ENCODE peak calls at places on chromosomes 3 and 15, in seven cellular contexts. N, D, Y, O, V, X and B are unnamed samples.

GRCh38 chr15:65424683-65425082 is 1.9 kb upstream of the IGDCC4 start:
- DNase-seq in N (no peak), D (peak; percentile 50), Y (no peak), O (no peak), V (no peak), X (peak; percentile 43), B (no peak)

GRCh38 chr3:70982700-70983140 is 600.8 kb downstream of the FOXP1 start:
- DNase-seq in N (no peak), D (peak; percentile 49), Y (peak; percentile 41), O (peak; percentile 29), V (peak; percentile 26), X (no peak), B (no peak)

GRCh38 chr3:133828576-133829309 is 23.1 kb downstream of the SRPRB start:
- DNase-seq in N (peak; percentile 27), D (peak; percentile 77), Y (no peak), O (no peak), V (no peak), X (no peak), B (no peak)

GRCh38 chr3:33096103-33096868 is 660 bp downstream of the GLB1 start:
- DNase-seq in N (peak; percentile 34), D (peak; percentile 80), Y (peak; percentile 55), O (peak; percentile 66), V (no peak), X (no peak), B (peak; percentile 44)

GRCh38 chr3:117399311-117400068 is 689.9 kb downstream of the TUSC7 start:
- DNase-seq in N (no peak), D (peak; percentile 68), Y (no peak), O (no peak), V (no peak), X (no peak), B (no peak)

GRCh38 chr3:39148116-39149058 is 5.0 kb downstream of the CSRNP1 start:
- DNase-seq in N (peak; percentile 39), D (peak; percentile 52), Y (peak; percentile 58), O (peak; percentile 20), V (no peak), X (no peak), B (no peak)

GRCh38 chr15:74418575-74419338 is 15.0 kb downstream of the SEMA7A start:
- DNase-seq in N (no peak), D (no peak), Y (no peak), O (no peak), V (no peak), X (no peak), B (no peak)

GRCh38 chr3:120033594-120033993 is 60.7 kb downstream of the GSK3B start:
- DNase-seq in N (no peak), D (no peak), Y (no peak), O (no peak), V (no peak), X (no peak), B (no peak)

GRCh38 chr3:13644341-13645082 is 95.6 kb downstream of the FBLN2 start:
- DNase-seq in N (no peak), D (no peak), Y (no peak), O (no peak), V (no peak), X (no peak), B (no peak)

GRCh38 chr15:56249080-56249479 is 5.4 kb upstream of the RFX7 start:
- DNase-seq in N (peak; percentile 46), D (peak; percentile 59), Y (peak; percentile 36), O (no peak), V (no peak), X (no peak), B (no peak)

GRCh38 chr15:78808550-78808949 is 2.7 kb downstream of the ADAMTS7 start:
- DNase-seq in N (peak; percentile 31), D (peak; percentile 81), Y (peak; percentile 74), O (no peak), V (no peak), X (no peak), B (no peak)

GRCh38 chr3:98012974-98013373 is 22.1 kb downstream of the GABRR3 start:
- DNase-seq in N (no peak), D (no peak), Y (no peak), O (no peak), V (no peak), X (no peak), B (no peak)

GRCh38 chr3:136075218-136075808 is 109.8 kb downstream of the PPP2R3A start:
- DNase-seq in N (peak; percentile 75), D (peak; percentile 87), Y (peak; percentile 35), O (peak; percentile 43), V (peak; percentile 20), X (no peak), B (peak; percentile 68)

GRCh38 chr3:32262201-32262600 is 23.7 kb downstream of the CMTM8 start:
- DNase-seq in N (no peak), D (no peak), Y (no peak), O (no peak), V (no peak), X (no peak), B (no peak)

GRCh38 chr3:111857474-111857873 is 1.6 kb upstream of the PHLDB2 start:
- DNase-seq in N (no peak), D (no peak), Y (no peak), O (no peak), V (no peak), X (no peak), B (no peak)

GRCh38 chr3:155065537-155065936 is 14.6 kb upstream of the MME start:
- DNase-seq in N (no peak), D (no peak), Y (no peak), O (no peak), V (no peak), X (no peak), B (no peak)

GRCh38 chr3:38645076-38645475 is 4.4 kb downstream of the SCN5A start:
- DNase-seq in N (no peak), D (peak; percentile 37), Y (no peak), O (no peak), V (no peak), X (peak; percentile 47), B (peak; percentile 16)

GRCh38 chr3:149023951-149024350 is 32.6 kb downstream of the GYG1 start:
- DNase-seq in N (no peak), D (no peak), Y (no peak), O (no peak), V (no peak), X (no peak), B (no peak)